ENCODE peak calls at places on chromosomes 5 and 9, in four cellular contexts. B is stimulated activated naive B cell treated with anti-CD40 and anti-IgM and Interleukin-4, amounts not matched to agents 10 μg/mL and 1 μg/mL and 100 μg/mL, for 72 hours; K is heart right ventricle; N is H1. W is an unnamed sample.

GRCh38 chr5:177457239-177458121 is 10.9 kb downstream of the PRR7 start:
- DNase-seq in B (peak), N (peak), K (peak), W (peak)

GRCh38 chr5:94746731-94747124 is 128.3 kb downstream of the SLF1 start:
- DNase-seq in B (peak), N (no peak), K (no peak), W (no peak)

GRCh38 chr5:154309805-154310204 is 119.3 kb downstream of the GALNT10 start:
- DNase-seq in B (no peak), N (no peak), K (no peak), W (no peak)

GRCh38 chr9:33506626-33507370 is 17.3 kb upstream of the ANKRD18B start:
- DNase-seq in B (no peak), K (no peak), N (no peak), W (no peak)

GRCh38 chr5:8831854-8832253 is 714.0 kb downstream of the SEMA5A start:
- DNase-seq in B (no peak), K (no peak), N (no peak), W (no peak)

GRCh38 chr9:27212191-27212590 is 84.8 kb downstream of the EQTN start:
- DNase-seq in N (no peak), K (no peak), B (no peak), W (no peak)

GRCh38 chr5:179307006-179307800 is 38.1 kb downstream of the ADAMTS2 start:
- DNase-seq in K (no peak), B (no peak), N (no peak), W (no peak)

GRCh38 chr9:89606049-89606481 is 1.3 kb downstream of the GADD45G start:
- DNase-seq in B (peak), K (peak), N (no peak), W (peak)

GRCh38 chr5:67998709-67999251 is 216.8 kb upstream of the PIK3R1 start:
- DNase-seq in N (no peak), B (no peak), K (peak), W (peak)

GRCh38 chr9:132069046-132069898 is 10.4 kb downstream of the MED27 start:
- DNase-seq in N (no peak), B (no peak), K (no peak), W (no peak)

GRCh38 chr5:157520911-157521703 is 54.5 kb downstream of the ADAM19 start:
- DNase-seq in B (no peak), N (no peak), K (peak), W (peak)

GRCh38 chr9:132673355-132673754 is 3.1 kb downstream of the GTF3C4 start:
- DNase-seq in K (no peak), N (no peak), B (no peak), W (no peak)

GRCh38 chr5:42870882-42871418 is 59.3 kb upstream of the SELENOP start:
- DNase-seq in N (no peak), B (no peak), K (no peak), W (peak)

GRCh38 chr5:93164690-93165089 is 416.3 kb downstream of the NR2F1-AS1 start:
- DNase-seq in B (no peak), N (no peak), K (peak), W (no peak)

GRCh38 chr5:74035521-74035937 is 409.5 kb downstream of the ARHGEF28 start:
- DNase-seq in N (no peak), B (peak), K (peak), W (no peak)

GRCh38 chr5:32044904-32045303 is 129.2 kb downstream of the GOLPH3 start:
- DNase-seq in N (no peak), B (no peak), K (no peak), W (no peak)

GRCh38 chr5:161660806-161661205 is 24.7 kb upstream of the GABRA6 start:
- DNase-seq in B (no peak), N (no peak), K (no peak), W (peak)

W was measured in left colon.